ENCODE peak calls at places on chromosomes 6 and 20, in four cellular contexts. I, O, Z and N are unnamed samples.
A peak's percentile ranks its signal among the peaks of the same experiment; 100 is the strongest.

GRCh38 chr6:54877713-54878317 is 31.2 kb downstream of the FAM83B start:
- DNase-seq in I (no peak), O (no peak), Z (no peak), N (no peak)

GRCh38 chr20:47035191-47035590 is 140.5 kb downstream of the EYA2 start:
- DNase-seq in I (no peak), O (no peak), Z (no peak), N (no peak)

GRCh38 chr20:13793001-13793400 is 8.2 kb downstream of the NDUFAF5 start:
- DNase-seq in I (no peak), O (no peak), Z (no peak), N (no peak)

GRCh38 chr20:21395666-21396044 is 1.7 kb downstream of the NKX2-4 start:
- DNase-seq in I (no peak), O (no peak), Z (peak; percentile 27), N (no peak)

GRCh38 chr6:148996815-148997214 is 250.0 kb downstream of the UST start:
- DNase-seq in I (no peak), O (no peak), Z (no peak), N (no peak)

GRCh38 chr6:54244430-54244829 is 63.8 kb upstream of the TINAG start:
- DNase-seq in I (peak; percentile 18), O (no peak), Z (no peak), N (peak; percentile 12)

GRCh38 chr20:36331182-36331581 is 25.0 kb downstream of the DLGAP4 start:
- DNase-seq in I (no peak), O (no peak), Z (no peak), N (no peak)

GRCh38 chr6:107128577-107128976 is 13.3 kb upstream of the BEND3 start:
- DNase-seq in I (no peak), O (no peak), Z (no peak), N (no peak)

GRCh38 chr20:50728981-50729874 is 2.2 kb upstream of the PARD6B start:
- DNase-seq in I (peak; percentile 75), O (no peak), Z (no peak), N (no peak)

GRCh38 chr6:157020398-157021266 is 243.5 kb downstream of the ARID1B start:
- DNase-seq in I (peak; percentile 51), O (no peak), Z (peak; percentile 66), N (peak; percentile 70)

GRCh38 chr6:163841733-163842132 is 427.2 kb downstream of the QKI start:
- DNase-seq in I (no peak), O (no peak), Z (no peak), N (no peak)

GRCh38 chr6:63783096-63783495 is 147.5 kb downstream of the PHF3 start:
- DNase-seq in I (no peak), O (no peak), Z (no peak), N (no peak)

GRCh38 chr6:34792605-34793500 is 970 bp downstream of the BLTP3A start:
- DNase-seq in I (peak; percentile 57), O (no peak), Z (peak; percentile 25), N (peak; percentile 31)

GRCh38 chr6:130849501-130850039 is 22.4 kb downstream of the SMLR1 start:
- DNase-seq in I (no peak), O (no peak), Z (no peak), N (no peak)

GRCh38 chr6:169858293-169858934 is 107.0 kb downstream of the ERMARD start:
- DNase-seq in I (no peak), O (no peak), Z (no peak), N (no peak)

GRCh38 chr6:113394724-113395123 is 462.4 kb upstream of the MARCKS start:
- DNase-seq in I (no peak), O (no peak), Z (no peak), N (no peak)

GRCh38 chr6:3913077-3913957 is 64.1 kb downstream of the FAM50B start:
- DNase-seq in I (peak; percentile 99), O (peak; percentile 72), Z (no peak), N (peak; percentile 23)

GRCh38 chr6:110814488-110815259 is 595 bp downstream of the CDK19 start:
- DNase-seq in I (no peak), O (peak; percentile 50), Z (peak; percentile 58), N (peak; percentile 61)
- TF ChIP-seq ELF4 in I (no peak), O (no peak), Z (no peak), N (no peak)

DNA sequence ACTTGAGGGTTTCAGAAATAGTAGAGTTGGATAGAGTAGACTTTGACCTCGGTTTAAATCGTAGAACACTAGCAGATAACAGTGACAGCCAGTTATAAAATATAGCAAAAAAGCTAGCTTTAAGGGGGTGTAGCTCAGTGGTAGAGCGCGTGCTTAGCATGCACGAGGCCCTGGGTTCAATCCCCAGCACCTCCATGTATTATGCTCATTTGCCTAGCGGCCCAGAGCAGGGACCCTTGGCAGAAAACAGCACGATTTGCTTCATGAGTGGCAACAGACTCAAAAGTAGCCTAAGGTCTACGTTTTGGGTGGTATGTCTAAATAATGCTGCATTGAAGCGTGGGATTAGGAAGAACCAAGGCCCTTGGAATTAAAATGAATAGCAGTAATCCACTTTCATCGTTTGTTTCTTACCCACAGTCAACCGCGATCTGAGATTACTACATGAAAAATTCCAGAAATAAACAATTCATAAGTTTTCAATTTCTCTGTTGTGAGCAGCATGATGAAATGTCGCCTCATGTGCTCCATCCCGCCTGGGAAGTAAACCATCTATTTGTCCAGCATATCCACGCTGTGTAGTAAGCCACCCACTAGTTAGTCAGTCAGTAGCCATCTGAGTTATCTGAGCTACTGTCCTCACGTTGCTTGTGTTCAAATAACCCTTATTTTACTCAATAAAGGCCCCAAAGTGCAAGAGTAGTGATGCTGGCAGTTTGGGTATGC is 184.9 kb downstream of the GPX5 start:
- DNase-seq in I (peak; percentile 59), O (peak; percentile 55), Z (peak; percentile 73), N (peak; percentile 33)
- TF ChIP-seq ELF4 in I (no peak), O (no peak), Z (no peak), N (no peak)

GRCh38 chr6:125742433-125743120 is 6.9 kb upstream of the HEY2 start:
- DNase-seq in I (no peak), O (no peak), Z (no peak), N (no peak)
- TF ChIP-seq ELF4 in I (no peak), O (no peak), Z (no peak), N (no peak)

GRCh38 chr6:105588116-105588710 is 185.3 kb upstream of the PREP start:
- DNase-seq in I (no peak), O (no peak), Z (no peak), N (no peak)

GRCh38 chr6:105593056-105593455 is 190.2 kb upstream of the PREP start:
- DNase-seq in I (no peak), O (no peak), Z (no peak), N (no peak)

GRCh38 chr6:105591053-105591452 is 188.2 kb upstream of the PREP start:
- DNase-seq in I (no peak), O (no peak), Z (no peak), N (no peak)

GRCh38 chr6:105592329-105592728 is 189.4 kb upstream of the PREP start:
- DNase-seq in I (no peak), O (no peak), Z (no peak), N (no peak)

DNA sequence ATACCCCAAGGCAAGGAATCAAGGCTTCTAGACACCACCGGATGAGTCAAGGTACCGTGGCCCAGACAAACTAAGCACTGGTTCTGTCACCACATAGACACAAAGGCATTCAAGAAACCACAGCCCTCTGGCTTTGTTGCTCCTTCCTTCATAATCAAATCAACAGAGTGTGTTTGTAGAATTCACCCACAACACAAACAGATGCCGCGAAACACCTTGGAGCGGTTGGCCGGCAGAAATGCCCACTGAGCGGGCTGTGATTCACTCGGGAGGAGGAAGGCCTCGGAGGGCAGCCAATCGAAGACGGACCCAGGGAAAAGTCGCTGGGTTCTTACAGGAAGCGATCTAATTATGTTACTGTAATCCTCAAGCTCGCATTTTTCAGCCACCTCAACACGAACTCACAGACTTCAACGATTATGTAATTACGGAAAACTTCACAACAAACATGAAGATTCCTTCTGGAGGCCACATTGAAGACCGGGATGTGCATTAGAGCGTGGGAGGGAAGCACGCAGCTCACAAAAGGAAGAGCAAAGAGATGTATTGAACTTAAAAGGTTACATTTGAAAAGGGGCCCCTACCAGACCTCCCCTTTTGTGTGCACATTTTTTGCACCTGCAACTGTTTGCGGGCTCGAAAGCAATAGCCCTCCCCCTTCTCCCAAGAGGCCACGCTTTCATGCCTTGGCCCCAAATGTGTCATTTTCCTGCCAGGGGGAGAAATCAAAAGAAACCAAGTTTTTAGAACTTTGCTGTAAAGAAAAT is 184.7 kb upstream of the PREP start:
- DNase-seq in I (no peak), O (no peak), Z (no peak), N (no peak)
- TF ChIP-seq ELF4 in I (no peak), O (no peak), Z (no peak), N (no peak)

GRCh38 chr6:155528335-155528734 is 72.7 kb upstream of the NOX3 start:
- DNase-seq in I (no peak), O (no peak), Z (no peak), N (no peak)

GRCh38 chr6:155524249-155524651 is 68.6 kb upstream of the NOX3 start:
- DNase-seq in I (no peak), O (no peak), Z (no peak), N (no peak)

GRCh38 chr6:155530219-155530834 is 74.7 kb upstream of the NOX3 start:
- DNase-seq in I (peak; percentile 73), O (no peak), Z (no peak), N (peak; percentile 50)

GRCh38 chr6:155527443-155527842 is 71.8 kb upstream of the NOX3 start:
- DNase-seq in I (no peak), O (no peak), Z (no peak), N (no peak)

DNA sequence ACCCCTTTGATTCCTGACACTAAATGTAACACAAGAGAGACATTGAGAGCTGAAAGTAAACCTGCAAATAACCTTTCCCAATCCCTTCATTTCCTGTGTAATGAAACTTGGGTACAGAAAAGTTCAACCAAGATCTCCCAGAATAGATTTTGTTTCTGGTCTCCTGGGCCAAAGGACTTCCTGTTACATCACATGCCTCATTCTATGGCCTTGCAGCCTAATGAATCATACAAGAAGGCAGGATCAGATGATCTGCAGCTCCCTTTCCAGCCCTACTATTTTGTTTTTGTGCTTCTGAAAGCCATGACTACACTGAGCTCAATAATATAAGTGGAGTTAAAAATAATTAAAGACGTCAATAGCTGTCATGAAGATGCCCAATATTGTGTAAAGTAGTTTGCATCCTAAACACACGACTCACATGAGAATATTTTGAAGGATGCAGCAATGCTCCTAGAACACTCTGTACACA is 73.4 kb upstream of the NOX3 start:
- DNase-seq in I (peak; percentile 95), O (no peak), Z (no peak), N (no peak)
- TF ChIP-seq ELF4 in I (no peak), O (no peak), Z (no peak), N (no peak)

GRCh38 chr6:43172127-43173007 is 1.3 kb downstream of the SRF start:
- DNase-seq in I (peak; percentile 29), O (peak; percentile 82), Z (peak; percentile 48), N (peak; percentile 40)

GRCh38 chr6:43170452-43171283 is at the start of gene SRF:
- DNase-seq in I (peak; percentile 99), O (peak; percentile 96), Z (peak; percentile 100), N (peak; percentile 91)

GRCh38 chr6:43174263-43175112 is 3.4 kb downstream of the SRF start:
- DNase-seq in I (peak; percentile 99), O (peak; percentile 99), Z (peak; percentile 97), N (peak; percentile 96)

GRCh38 chr6:43173496-43174262 is 2.6 kb downstream of the SRF start:
- DNase-seq in I (no peak), O (no peak), Z (no peak), N (no peak)

GRCh38 chr6:43171284-43172126 is 436 bp downstream of the SRF start:
- DNase-seq in I (no peak), O (no peak), Z (peak; percentile 35), N (no peak)
- TF ChIP-seq ELF4 in I (no peak), O (no peak), Z (peak; percentile 25), N (no peak)

GRCh38 chr20:2691663-2692035 is 931 bp upstream of the EBF4 start:
- DNase-seq in I (no peak), O (no peak), Z (no peak), N (no peak)
- TF ChIP-seq ELF4 in I (no peak), O (no peak), Z (no peak), N (no peak)

GRCh38 chr6:20705741-20706140 is 171.5 kb downstream of the CDKAL1 start:
- DNase-seq in I (peak; percentile 37), O (no peak), Z (no peak), N (no peak)
- TF ChIP-seq ELF4 in I (no peak), O (no peak), Z (no peak), N (no peak)